ENCODE peak calls at places on chromosomes 7 and 10, in nine cellular contexts. One of them, this sample, is unnamed.

GRCh38 chr10:78306358-78306757 is 272.7 kb downstream of the RPS24 start:
- DNase-seq in renal cortical epithelial cell: no peak
- DNase-seq in K562: no peak
- DNase-seq in T-helper 2 cell: no peak
- DNase-seq in stomach: no peak
- DNase-seq in NCI-H1105 treated with DMSO at 0.1 percent for 48 hours: no peak
- DNase-seq in natural killer cell: no peak
- DNase-seq in glutamatergic neuron: no peak
- DNase-seq in tibial artery: no peak
- DNase-seq in this sample: no peak

GRCh38 chr7:131897016-131897789 is 340.8 kb upstream of the PODXL start:
- DNase-seq in NCI-H1105 treated with DMSO at 0.1 percent for 48 hours: no peak
- DNase-seq in stomach: no peak
- DNase-seq in renal cortical epithelial cell: peak; percentile 84
- DNase-seq in K562: no peak
- DNase-seq in T-helper 2 cell: no peak
- DNase-seq in natural killer cell: no peak
- DNase-seq in glutamatergic neuron: no peak
- DNase-seq in tibial artery: no peak
- DNase-seq in this sample: no peak

GRCh38 chr7:150856303-150857275 is 4.3 kb downstream of the AOC1 start:
- DNase-seq in renal cortical epithelial cell: no peak
- DNase-seq in K562: no peak
- DNase-seq in glutamatergic neuron: no peak
- DNase-seq in NCI-H1105 treated with DMSO at 0.1 percent for 48 hours: no peak
- DNase-seq in tibial artery: no peak
- DNase-seq in stomach: no peak
- DNase-seq in T-helper 2 cell: no peak
- DNase-seq in natural killer cell: no peak
- DNase-seq in this sample: no peak

GRCh38 chr10:11742009-11742778 is at the start of gene ECHDC3:
- DNase-seq in natural killer cell: peak; percentile 29
- DNase-seq in tibial artery: peak; percentile 31
- DNase-seq in NCI-H1105 treated with DMSO at 0.1 percent for 48 hours: no peak
- DNase-seq in T-helper 2 cell: peak; percentile 4
- DNase-seq in glutamatergic neuron: peak; percentile 58
- DNase-seq in renal cortical epithelial cell: no peak
- DNase-seq in K562: peak; percentile 93
- DNase-seq in stomach: peak; percentile 73
- DNase-seq in this sample: peak; percentile 41

GRCh38 chr7:36749282-36749960 is 25.1 kb upstream of the AOAH start:
- DNase-seq in glutamatergic neuron: no peak
- DNase-seq in NCI-H1105 treated with DMSO at 0.1 percent for 48 hours: no peak
- DNase-seq in natural killer cell: no peak
- DNase-seq in K562: no peak
- DNase-seq in T-helper 2 cell: no peak
- DNase-seq in renal cortical epithelial cell: peak; percentile 91
- DNase-seq in stomach: no peak
- DNase-seq in tibial artery: no peak
- DNase-seq in this sample: no peak

GRCh38 chr10:118564652-118565051 is 30.8 kb downstream of the PRLHR start:
- DNase-seq in NCI-H1105 treated with DMSO at 0.1 percent for 48 hours: no peak
- DNase-seq in T-helper 2 cell: no peak
- DNase-seq in K562: peak; percentile 22
- DNase-seq in renal cortical epithelial cell: no peak
- DNase-seq in stomach: no peak
- DNase-seq in tibial artery: no peak
- DNase-seq in natural killer cell: no peak
- DNase-seq in glutamatergic neuron: peak; percentile 64
- DNase-seq in this sample: no peak

GRCh38 chr7:25876092-25876491 is 275.9 kb upstream of the NFE2L3 start:
- DNase-seq in K562: no peak
- DNase-seq in tibial artery: no peak
- DNase-seq in NCI-H1105 treated with DMSO at 0.1 percent for 48 hours: no peak
- DNase-seq in natural killer cell: no peak
- DNase-seq in stomach: no peak
- DNase-seq in glutamatergic neuron: no peak
- DNase-seq in T-helper 2 cell: no peak
- DNase-seq in renal cortical epithelial cell: no peak
- DNase-seq in this sample: no peak

GRCh38 chr7:47968852-47969774 is 10.3 kb downstream of the HUS1 start:
- DNase-seq in tibial artery: no peak
- DNase-seq in glutamatergic neuron: peak; percentile 93
- DNase-seq in T-helper 2 cell: peak; percentile 57
- DNase-seq in stomach: peak; percentile 59
- DNase-seq in natural killer cell: peak; percentile 29
- DNase-seq in renal cortical epithelial cell: peak; percentile 64
- DNase-seq in NCI-H1105 treated with DMSO at 0.1 percent for 48 hours: peak; percentile 47
- DNase-seq in K562: peak; percentile 62
- DNase-seq in this sample: peak; percentile 46

GRCh38 chr7:141731476-141732149 is 6.5 kb upstream of the SSBP1 start:
- DNase-seq in tibial artery: no peak
- DNase-seq in K562: no peak
- DNase-seq in T-helper 2 cell: no peak
- DNase-seq in NCI-H1105 treated with DMSO at 0.1 percent for 48 hours: no peak
- DNase-seq in stomach: no peak
- DNase-seq in glutamatergic neuron: no peak
- DNase-seq in natural killer cell: no peak
- DNase-seq in renal cortical epithelial cell: no peak
- DNase-seq in this sample: no peak

GRCh38 chr7:24463474-24463873 is 109.8 kb upstream of the PALS2 start:
- DNase-seq in K562: no peak
- DNase-seq in T-helper 2 cell: no peak
- DNase-seq in NCI-H1105 treated with DMSO at 0.1 percent for 48 hours: no peak
- DNase-seq in glutamatergic neuron: no peak
- DNase-seq in natural killer cell: no peak
- DNase-seq in stomach: no peak
- DNase-seq in tibial artery: no peak
- DNase-seq in renal cortical epithelial cell: no peak
- DNase-seq in this sample: no peak

GRCh38 chr7:18975689-18976280 is 141.7 kb downstream of the TWIST1 start:
- DNase-seq in stomach: no peak
- DNase-seq in tibial artery: no peak
- DNase-seq in glutamatergic neuron: no peak
- DNase-seq in natural killer cell: no peak
- DNase-seq in K562: no peak
- DNase-seq in T-helper 2 cell: no peak
- DNase-seq in NCI-H1105 treated with DMSO at 0.1 percent for 48 hours: no peak
- DNase-seq in renal cortical epithelial cell: no peak
- DNase-seq in this sample: no peak

GRCh38 chr7:4682621-4683042 is 537 bp downstream of the FOXK1 start:
- DNase-seq in tibial artery: peak; percentile 47
- DNase-seq in natural killer cell: peak; percentile 47
- DNase-seq in NCI-H1105 treated with DMSO at 0.1 percent for 48 hours: peak; percentile 23
- DNase-seq in T-helper 2 cell: peak; percentile 70
- DNase-seq in glutamatergic neuron: peak; percentile 58
- DNase-seq in stomach: peak; percentile 68
- DNase-seq in K562: peak; percentile 44
- DNase-seq in renal cortical epithelial cell: peak; percentile 32
- DNase-seq in this sample: peak; percentile 31

GRCh38 chr10:117993166-117993565 is 53.6 kb downstream of the RAB11FIP2 start:
- DNase-seq in glutamatergic neuron: no peak
- DNase-seq in NCI-H1105 treated with DMSO at 0.1 percent for 48 hours: peak; percentile 9
- DNase-seq in tibial artery: no peak
- DNase-seq in natural killer cell: no peak
- DNase-seq in stomach: no peak
- DNase-seq in renal cortical epithelial cell: no peak
- DNase-seq in K562: no peak
- DNase-seq in T-helper 2 cell: no peak
- DNase-seq in this sample: no peak

GRCh38 chr10:117653170-117653515 is 110.6 kb downstream of the EMX2 start:
- DNase-seq in glutamatergic neuron: no peak
- DNase-seq in T-helper 2 cell: peak; percentile 97
- DNase-seq in natural killer cell: no peak
- DNase-seq in stomach: no peak
- DNase-seq in K562: no peak
- DNase-seq in renal cortical epithelial cell: peak; percentile 99
- DNase-seq in NCI-H1105 treated with DMSO at 0.1 percent for 48 hours: no peak
- DNase-seq in tibial artery: no peak
- DNase-seq in this sample: no peak

GRCh38 chr10:126458453-126458852 is 70.2 kb upstream of the ADAM12 start:
- DNase-seq in T-helper 2 cell: no peak
- DNase-seq in K562: no peak
- DNase-seq in natural killer cell: no peak
- DNase-seq in tibial artery: no peak
- DNase-seq in NCI-H1105 treated with DMSO at 0.1 percent for 48 hours: no peak
- DNase-seq in renal cortical epithelial cell: peak; percentile 45
- DNase-seq in stomach: no peak
- DNase-seq in glutamatergic neuron: no peak
- DNase-seq in this sample: no peak

GRCh38 chr10:554182-554848 is 135.2 kb downstream of the DIP2C start:
- DNase-seq in renal cortical epithelial cell: no peak
- DNase-seq in K562: no peak
- DNase-seq in NCI-H1105 treated with DMSO at 0.1 percent for 48 hours: no peak
- DNase-seq in natural killer cell: no peak
- DNase-seq in glutamatergic neuron: no peak
- DNase-seq in T-helper 2 cell: no peak
- DNase-seq in stomach: no peak
- DNase-seq in tibial artery: no peak
- DNase-seq in this sample: no peak

GRCh38 chr10:5760462-5760861 is 52.8 kb downstream of the GDI2 start:
- DNase-seq in glutamatergic neuron: no peak
- DNase-seq in renal cortical epithelial cell: no peak
- DNase-seq in K562: no peak
- DNase-seq in tibial artery: no peak
- DNase-seq in T-helper 2 cell: no peak
- DNase-seq in NCI-H1105 treated with DMSO at 0.1 percent for 48 hours: no peak
- DNase-seq in stomach: no peak
- DNase-seq in natural killer cell: no peak
- DNase-seq in this sample: no peak

GRCh38 chr10:6537704-6538103 is 42.4 kb downstream of the PRKCQ start:
- DNase-seq in tibial artery: peak; percentile 33
- DNase-seq in stomach: no peak
- DNase-seq in natural killer cell: no peak
- DNase-seq in T-helper 2 cell: no peak
- DNase-seq in NCI-H1105 treated with DMSO at 0.1 percent for 48 hours: no peak
- DNase-seq in K562: no peak
- DNase-seq in glutamatergic neuron: no peak
- DNase-seq in renal cortical epithelial cell: no peak
- DNase-seq in this sample: no peak

GRCh38 chr10:77247076-77247561 is 390.5 kb downstream of the KCNMA1 start:
- DNase-seq in K562: no peak
- DNase-seq in T-helper 2 cell: no peak
- DNase-seq in renal cortical epithelial cell: no peak
- DNase-seq in tibial artery: peak; percentile 39
- DNase-seq in natural killer cell: no peak
- DNase-seq in NCI-H1105 treated with DMSO at 0.1 percent for 48 hours: no peak
- DNase-seq in stomach: no peak
- DNase-seq in glutamatergic neuron: no peak
- DNase-seq in this sample: no peak

GRCh38 chr10:23186697-23187096 is 5.4 kb upstream of the PTF1A start:
- DNase-seq in K562: no peak
- DNase-seq in renal cortical epithelial cell: peak; percentile 41
- DNase-seq in stomach: no peak
- DNase-seq in tibial artery: no peak
- DNase-seq in glutamatergic neuron: no peak
- DNase-seq in NCI-H1105 treated with DMSO at 0.1 percent for 48 hours: no peak
- DNase-seq in T-helper 2 cell: no peak
- DNase-seq in natural killer cell: no peak
- DNase-seq in this sample: no peak

GRCh38 chr7:51249187-51249945 is 67.2 kb downstream of the COBL start:
- DNase-seq in tibial artery: no peak
- DNase-seq in natural killer cell: no peak
- DNase-seq in NCI-H1105 treated with DMSO at 0.1 percent for 48 hours: no peak
- DNase-seq in stomach: no peak
- DNase-seq in renal cortical epithelial cell: peak; percentile 83
- DNase-seq in T-helper 2 cell: no peak
- DNase-seq in K562: no peak
- DNase-seq in glutamatergic neuron: no peak
- DNase-seq in this sample: no peak